ENCODE peak calls at places on chromosomes 16 and 17, in five cellular contexts. T is cerebellar nuclear complex; F is effector CD4-positive, alpha-beta T cell; W is erythroblast; H is T1000. X is an unnamed sample.

GRCh38 chr16:46688101-46688656 is 799 bp downstream of the VPS35 start:
- DNase-seq in W (no peak), H (no peak), T (no peak), F (no peak), X (no peak)

GRCh38 chr17:74858672-74859438 is 830 bp downstream of the GRIN2C start:
- DNase-seq in H (no peak), F (no peak), T (no peak), W (no peak), X (no peak)

GRCh38 chr16:15913046-15913698 is 24.8 kb upstream of the CEP20 start:
- DNase-seq in T (no peak), F (no peak), H (no peak), W (no peak), X (no peak)

GRCh38 chr17:82736511-82737185 is 1.2 kb downstream of the FN3K start:
- DNase-seq in F (no peak), T (no peak), H (no peak), W (no peak), X (no peak)

GRCh38 chr16:50842589-50842988 is 100.7 kb downstream of the CYLD start:
- DNase-seq in W (no peak), F (no peak), T (no peak), H (no peak), X (no peak)

GRCh38 chr17:79922161-79922569 is 82.9 kb upstream of the CBX4 start:
- DNase-seq in H (no peak), T (no peak), F (no peak), W (no peak), X (no peak)

GRCh38 chr17:1907818-1908698 is 78.3 kb downstream of the RPA1 start:
- DNase-seq in F (no peak), W (peak), T (no peak), H (no peak), X (peak)

GRCh38 chr17:45385331-45385997 is 47.2 kb downstream of the ARHGAP27 start:
- DNase-seq in T (peak), W (peak), F (peak), H (peak), X (peak)

GRCh38 chr17:32142857-32143524 is 689 bp downstream of the RHOT1 start:
- DNase-seq in H (peak), W (peak), F (no peak), T (no peak), X (no peak)

GRCh38 chr17:32659419-32659842 is 172.6 kb downstream of the CDK5R1 start:
- DNase-seq in F (peak), T (peak), W (peak), H (no peak), X (peak)

GRCh38 chr16:11674001-11674817 is 6.0 kb downstream of the SNN start:
- DNase-seq in T (no peak), W (no peak), F (no peak), H (no peak), X (no peak)

GRCh38 chr17:17073627-17074521 is 31.6 kb downstream of the MPRIP start:
- DNase-seq in W (no peak), H (no peak), T (no peak), F (no peak), X (no peak)

GRCh38 chr16:85856585-85856984 is 42.4 kb upstream of the IRF8 start:
- DNase-seq in H (no peak), T (no peak), F (no peak), W (no peak), X (no peak)

GRCh38 chr17:5591966-5592365 is 7.7 kb upstream of the NLRP1 start:
- DNase-seq in W (no peak), H (no peak), T (no peak), F (no peak), X (no peak)

GRCh38 chr16:10493276-10493675 is 87.1 kb downstream of the EMP2 start:
- DNase-seq in W (no peak), F (no peak), T (no peak), H (no peak), X (no peak)

GRCh38 chr17:32498362-32498761 is 11.6 kb downstream of the CDK5R1 start:
- DNase-seq in T (no peak), W (no peak), F (no peak), H (no peak), X (no peak)

GRCh38 chr16:749010-749409 is 8.2 kb upstream of the CIAO3 start:
- DNase-seq in F (no peak), W (no peak), T (no peak), H (no peak), X (no peak)

GRCh38 chr17:40566027-40566426 is 755 bp upstream of the CCR7 start:
- DNase-seq in T (no peak), W (no peak), H (no peak), F (no peak), X (peak)

GRCh38 chr17:42484304-42484703 is 25.6 kb downstream of the ATP6V0A1 start:
- DNase-seq in H (no peak), F (peak), W (no peak), T (no peak), X (peak)

GRCh38 chr17:31877341-31877740 is 18.3 kb upstream of the COPRS start:
- DNase-seq in W (no peak), H (no peak), T (no peak), F (no peak), X (no peak)

GRCh38 chr16:795580-796229 is 4.8 kb downstream of the GNG13 start:
- DNase-seq in T (no peak), F (no peak), H (no peak), W (no peak), X (no peak)

GRCh38 chr17:43403846-43404245 is 5.1 kb downstream of the ARL4D start:
- DNase-seq in F (no peak), H (no peak), T (no peak), W (no peak), X (no peak)

GRCh38 chr16:86676216-86676800 is 98.0 kb downstream of the FOXL1 start:
- DNase-seq in F (no peak), T (no peak), H (peak), W (no peak), X (no peak)

GRCh38 chr17:80141463-80142165 is 5.3 kb downstream of the EIF4A3 start:
- DNase-seq in F (no peak), T (no peak), H (no peak), W (no peak), X (no peak)

GRCh38 chr17:57924677-57925076 is 30.5 kb downstream of the CUEDC1 start:
- DNase-seq in H (no peak), F (no peak), T (no peak), W (no peak), X (no peak)

GRCh38 chr16:30874821-30875717 is 18.8 kb downstream of the BCL7C start:
- DNase-seq in F (peak), T (peak), W (peak), H (peak), X (peak)

GRCh38 chr17:8118769-8119574 is 658 bp upstream of the ALOXE3 start:
- DNase-seq in H (peak), F (peak), W (peak), T (peak), X (peak)

GRCh38 chr17:76474894-76475293 is 7.5 kb downstream of the AANAT start:
- DNase-seq in T (no peak), W (no peak), H (no peak), F (no peak), X (no peak)

GRCh38 chr17:71548540-71549190 is 572.2 kb upstream of the SOX9 start:
- DNase-seq in W (no peak), F (no peak), T (no peak), H (no peak), X (no peak)

GRCh38 chr17:79591695-79592094 is 19.2 kb downstream of the RBFOX3 start:
- DNase-seq in W (no peak), H (no peak), F (no peak), T (no peak), X (no peak)

GRCh38 chr17:82215095-82215971 is 2.7 kb upstream of the CCDC57 start:
- DNase-seq in H (peak), W (peak), F (no peak), T (no peak), X (no peak)

GRCh38 chr17:66678827-66679226 is 156.1 kb upstream of the CACNG5 start:
- DNase-seq in H (no peak), W (no peak), T (no peak), F (no peak), X (no peak)

GRCh38 chr17:32483451-32484019 is 3.3 kb upstream of the CDK5R1 start:
- DNase-seq in H (no peak), F (peak), T (peak), W (peak), X (peak)

GRCh38 chr17:79890706-79891105 is 51.5 kb upstream of the CBX4 start:
- DNase-seq in W (no peak), H (no peak), F (no peak), T (no peak), X (no peak)

GRCh38 chr17:29930399-29931010 is 477 bp upstream of the SSH2 start:
- DNase-seq in T (no peak), H (no peak), W (peak), F (no peak), X (no peak)

GRCh38 chr16:12120331-12120981 is 143.9 kb downstream of the SNX29 start:
- DNase-seq in W (no peak), H (peak), F (no peak), T (no peak), X (no peak)

GRCh38 chr17:31323551-31323950 is 2.1 kb upstream of the EVI2A start:
- DNase-seq in H (no peak), W (no peak), F (no peak), T (no peak), X (no peak)

GRCh38 chr16:89315791-89316581 is 98.5 kb downstream of the ZNF778 start:
- DNase-seq in T (no peak), W (no peak), F (peak), H (no peak), X (peak)

GRCh38 chr17:48283390-48283789 is 146.6 kb downstream of the SKAP1 start:
- DNase-seq in H (no peak), W (no peak), T (no peak), F (no peak), X (no peak)